ENCODE peak calls at places on chromosomes 16 and 17, in nine cellular contexts. Y, Z, J, S, A, B, T, V and R are unnamed samples.

GRCh38 chr16:2811703-2812471 is 5.2 kb upstream of the PRSS21 start:
- DNase-seq in Z (no peak), T (no peak), J (no peak), B (peak; percentile 15), S (no peak), A (no peak), Y (no peak), V (no peak), R (no peak)

GRCh38 chr17:74758846-74759163 is 10.4 kb downstream of the NHERF1 start:
- DNase-seq in Y (no peak), J (no peak), V (no peak), B (no peak), Z (no peak), T (no peak), A (no peak), S (no peak), R (no peak)

GRCh38 chr17:72060084-72060483 is 60.7 kb upstream of the SOX9 start:
- DNase-seq in A (no peak), V (no peak), Y (no peak), Z (no peak), S (no peak), B (no peak), J (no peak), T (no peak), R (no peak)

GRCh38 chr17:43713494-43714162 is 45.0 kb downstream of the SOST start:
- DNase-seq in Z (peak; percentile 6), J (no peak), A (no peak), T (peak; percentile 31), V (peak; percentile 27), B (peak; percentile 63), Y (no peak), S (peak; percentile 55), R (no peak)

GRCh38 chr17:4472281-4472680 is 26.4 kb upstream of the SPNS2 start:
- DNase-seq in T (no peak), J (no peak), S (no peak), Z (no peak), A (no peak), B (no peak), V (no peak), Y (no peak), R (no peak)

GRCh38 chr16:87076950-87077749 is 240.0 kb downstream of the C16orf95 start:
- DNase-seq in A (no peak), V (peak; percentile 58), Y (no peak), S (peak; percentile 64), T (peak; percentile 51), B (peak; percentile 63), Z (no peak), J (no peak), R (peak; percentile 66)

GRCh38 chr17:50018909-50019308 is 23.9 kb upstream of the DLX3 start:
- DNase-seq in V (no peak), A (no peak), T (no peak), S (no peak), J (no peak), Z (peak; percentile 4), B (no peak), Y (no peak), R (no peak)

GRCh38 chr16:84662471-84662870 is 14.2 kb downstream of the KLHL36 start:
- DNase-seq in A (no peak), B (no peak), Z (no peak), T (no peak), Y (no peak), V (no peak), J (no peak), S (no peak), R (no peak)

GRCh38 chr17:17420035-17420434 is 56.8 kb upstream of the MED9 start:
- DNase-seq in Z (no peak), T (no peak), B (peak; percentile 83), Y (no peak), A (no peak), V (no peak), S (no peak), J (no peak), R (no peak)

GRCh38 chr17:29802256-29802655 is 127.8 kb downstream of the SSH2 start:
- DNase-seq in A (no peak), J (no peak), T (no peak), V (no peak), Z (no peak), Y (no peak), S (no peak), B (no peak), R (no peak)

GRCh38 chr17:55420067-55420775 is 1.4 kb downstream of the MMD start:
- DNase-seq in Z (no peak), A (no peak), J (no peak), Y (no peak), T (no peak), V (peak; percentile 34), B (no peak), S (no peak), R (no peak)

GRCh38 chr17:50594931-50595330 is 34.4 kb downstream of the CACNA1G start:
- DNase-seq in Z (no peak), Y (no peak), J (no peak), S (no peak), T (no peak), V (no peak), B (no peak), A (no peak), R (no peak)

GRCh38 chr16:2827481-2827790 is 2.7 kb upstream of the ZG16B start:
- DNase-seq in Z (no peak), B (peak; percentile 24), S (no peak), V (no peak), T (no peak), Y (no peak), A (no peak), J (no peak), R (no peak)

GRCh38 chr17:28567604-28568003 is 3.7 kb downstream of the PIGS start:
- DNase-seq in Y (no peak), A (no peak), V (no peak), B (no peak), J (no peak), T (no peak), Z (no peak), S (no peak), R (no peak)

GRCh38 chr17:47844230-47844629 is 3.2 kb upstream of the SCRN2 start:
- DNase-seq in S (no peak), B (no peak), Z (no peak), T (no peak), A (no peak), J (no peak), V (no peak), Y (no peak), R (no peak)